ENCODE peak calls at places on chromosomes 11 and 22, in six cellular contexts. L is sigmoid colon, D is K562, M is Panc1, R is GM23338, H is endothelial cell of umbilical vein. C is an unnamed sample.

GRCh38 chr22:19325296-19325950 is 33.9 kb upstream of the CLTCL1 start:
- DNase-seq in M (no peak), L (no peak), H (no peak), R (no peak), D (no peak), C (no peak)

GRCh38 chr11:33659370-33660139 is 41.1 kb downstream of the C11orf91 start:
- DNase-seq in L (no peak), M (no peak), H (no peak), R (no peak), D (no peak), C (peak)

GRCh38 chr11:23944939-23945338 is 551.9 kb upstream of the LUZP2 start:
- DNase-seq in D (no peak), H (no peak), R (no peak), L (no peak), M (no peak), C (no peak)

GRCh38 chr22:49599039-49599438 is 228.6 kb downstream of the BRD1 start:
- DNase-seq in D (no peak), L (peak), R (no peak), H (no peak), M (no peak), C (no peak)

GRCh38 chr22:23271597-23271908 is 91.2 kb downstream of the BCR start:
- DNase-seq in H (no peak), M (no peak), R (no peak), D (peak), L (no peak), C (no peak)

GRCh38 chr22:16800358-16800757 is 24.9 kb downstream of the XKR3 start:
- DNase-seq in D (no peak), H (no peak), M (no peak), R (no peak), L (no peak), C (no peak)

GRCh38 chr11:75350743-75351540 is 519 bp downstream of the ARRB1 start:
- DNase-seq in L (peak), H (peak), M (no peak), R (peak), D (peak), C (no peak)

GRCh38 chr22:28541137-28541536 is 138.5 kb downstream of the TTC28 start:
- DNase-seq in M (no peak), L (no peak), R (peak), H (no peak), D (no peak), C (no peak)

GRCh38 chr11:26201411-26201810 is 130.5 kb upstream of the ANO3 start:
- DNase-seq in M (no peak), D (no peak), H (no peak), L (no peak), R (no peak), C (no peak)

GRCh38 chr22:19467912-19468311 is 11.1 kb downstream of the UFD1 start:
- DNase-seq in H (no peak), L (no peak), D (no peak), R (no peak), M (no peak), C (no peak)

GRCh38 chr22:46596819-46597218 is 23.4 kb upstream of the GRAMD4 start:
- DNase-seq in R (peak), H (no peak), M (no peak), D (no peak), L (no peak), C (no peak)

GRCh38 chr11:44627911-44628729 is 62.7 kb downstream of the CD82 start:
- DNase-seq in D (no peak), R (no peak), M (no peak), L (peak), H (peak), C (peak)
- TF ChIP-seq POLR2AphosphoS5 in D (no peak), R (no peak), M (no peak), L (peak), H (no peak), C (no peak)

GRCh38 chr22:37057226-37057625 is 5.7 kb downstream of the KCTD17 start:
- DNase-seq in D (no peak), H (no peak), R (no peak), M (no peak), L (no peak), C (no peak)
- TF ChIP-seq CTCF in D (no peak), H (no peak), R (no peak), M (no peak), L (no peak), C (no peak)

GRCh38 chr22:37021710-37022482 is 2.4 kb downstream of the MPST start:
- DNase-seq in D (peak), L (no peak), H (peak), M (peak), R (peak), C (no peak)
- H3K27ac ChIP-seq in D (no peak), L (no peak), H (no peak), M (no peak), R (no peak), C (no peak)

GRCh38 chr22:17806437-17806836 is 32.2 kb upstream of the BID start:
- DNase-seq in M (no peak), L (no peak), D (no peak), R (no peak), H (no peak), C (no peak)

GRCh38 chr22:17808688-17809403 is 34.6 kb upstream of the BID start:
- DNase-seq in H (no peak), R (no peak), D (no peak), L (no peak), M (no peak), C (no peak)

GRCh38 chr22:17807086-17807485 is 32.8 kb upstream of the BID start:
- DNase-seq in H (no peak), M (no peak), D (no peak), R (no peak), L (no peak), C (no peak)

GRCh38 chr22:17810570-17811116 is 36.4 kb upstream of the BID start:
- DNase-seq in M (no peak), R (no peak), H (no peak), L (no peak), D (no peak), C (no peak)

DNA sequence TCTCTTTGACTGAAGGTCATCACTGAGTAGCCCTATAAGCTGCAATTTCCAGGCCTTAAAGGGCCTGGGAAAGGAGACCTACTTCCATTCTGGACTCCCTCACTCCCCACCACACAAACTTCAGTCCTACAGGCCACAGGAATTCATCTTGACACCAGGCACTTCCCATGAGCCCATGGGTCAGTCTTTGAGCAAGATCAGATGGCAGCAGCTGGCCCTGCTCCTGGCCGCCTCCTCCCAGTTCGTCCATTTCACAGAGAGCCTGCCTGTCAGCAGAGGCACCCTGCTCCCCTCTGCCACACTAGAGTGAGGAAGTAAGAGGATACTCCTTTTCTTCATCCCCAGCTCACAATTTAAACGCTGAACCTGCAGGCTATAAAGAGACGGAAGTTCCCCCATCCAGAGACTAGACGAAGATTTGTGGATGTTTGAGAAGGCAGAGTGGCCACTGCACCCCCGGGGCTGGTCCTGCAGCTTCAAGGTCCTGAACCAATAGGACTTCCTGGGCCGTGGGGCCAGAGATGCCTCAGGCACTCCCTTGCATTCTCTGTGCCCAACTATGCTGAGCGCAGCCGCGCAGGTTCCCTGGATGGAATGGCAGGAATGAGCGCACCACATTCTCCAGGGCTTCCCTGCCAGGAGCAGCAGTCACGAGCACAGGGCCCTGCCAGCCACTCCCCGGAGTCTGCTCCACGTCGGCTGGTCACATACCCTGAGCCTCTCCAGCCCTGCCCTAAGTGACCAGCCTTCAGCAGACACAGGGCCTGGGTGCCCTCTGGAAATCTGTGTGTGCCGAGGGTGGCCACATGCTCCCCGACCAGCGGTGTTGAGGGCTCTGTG is 33.5 kb upstream of the BID start:
- DNase-seq in M (no peak), D (no peak), L (no peak), R (no peak), H (no peak), C (no peak)
- TF ChIP-seq POLR2AphosphoS5 in M (no peak), D (no peak), L (no peak), R (no peak), H (no peak), C (no peak)

GRCh38 chr11:1812274-1812673 is 22.5 kb upstream of the SYT8 start:
- DNase-seq in M (no peak), L (no peak), H (no peak), D (no peak), R (no peak), C (no peak)
- TF ChIP-seq CTCF in M (no peak), L (no peak), H (no peak), D (no peak), R (no peak), C (no peak)

GRCh38 chr11:112318661-112319060 is 58.0 kb upstream of the PLET1 start:
- DNase-seq in H (no peak), L (no peak), R (no peak), M (no peak), D (no peak), C (no peak)

GRCh38 chr11:112322173-112322813 is 61.6 kb upstream of the PLET1 start:
- DNase-seq in L (no peak), M (no peak), D (no peak), H (no peak), R (no peak), C (peak)

GRCh38 chr11:112321521-112322172 is 61.0 kb upstream of the PLET1 start:
- DNase-seq in R (peak), M (no peak), L (no peak), H (no peak), D (no peak), C (no peak)

GRCh38 chr11:112318193-112318592 is 57.5 kb upstream of the PLET1 start:
- DNase-seq in D (peak), L (no peak), R (no peak), H (peak), M (no peak), C (no peak)

GRCh38 chr11:112320668-112321067 is 60.0 kb upstream of the PLET1 start:
- DNase-seq in R (no peak), L (peak), M (no peak), D (peak), H (peak), C (peak)
- H3K27ac ChIP-seq in R (no peak), L (no peak), M (no peak), D (no peak), H (no peak), C (no peak)

GRCh38 chr11:65126624-65127274 is 4.6 kb downstream of the MRPL49 start:
- DNase-seq in L (peak), D (no peak), R (no peak), H (no peak), M (no peak), C (no peak)
- TF ChIP-seq POLR2AphosphoS5 in L (no peak), D (no peak), R (no peak), H (peak), M (no peak), C (no peak)

DNA sequence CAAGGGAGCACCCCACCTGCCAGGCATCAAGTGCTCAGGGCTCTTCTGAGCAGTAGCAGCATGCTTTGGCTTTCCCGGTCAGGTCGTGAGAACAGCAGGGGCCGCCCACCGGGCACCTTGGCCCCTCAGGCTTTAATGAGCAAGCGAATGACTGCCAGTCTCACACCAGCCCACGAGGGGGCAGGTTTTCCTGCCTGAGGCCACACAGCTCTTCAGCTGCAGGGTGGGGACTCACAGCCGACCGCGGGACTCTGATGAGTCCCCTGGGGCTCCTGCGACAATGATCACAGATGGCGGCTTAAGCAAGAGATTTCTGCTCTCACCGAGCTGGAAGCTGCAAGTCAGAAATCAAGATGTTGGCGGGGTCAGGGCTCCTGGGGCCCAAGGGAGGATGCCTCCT is 14.3 kb upstream of the FGF19 start:
- DNase-seq in R (peak), D (peak), H (peak), L (no peak), M (no peak), C (no peak)
- TF ChIP-seq CTCF in R (peak), D (peak), H (peak), L (no peak), M (peak), C (no peak)

GRCh38 chr22:20511578-20512259 is 4.3 kb downstream of the MED15 start:
- DNase-seq in L (no peak), R (no peak), M (no peak), H (no peak), D (no peak), C (no peak)

GRCh38 chr22:20516399-20516798 is 9.0 kb downstream of the MED15 start:
- DNase-seq in H (no peak), M (no peak), R (no peak), D (no peak), L (no peak), C (no peak)

GRCh38 chr22:20517422-20517821 is 10.0 kb downstream of the MED15 start:
- DNase-seq in R (no peak), L (no peak), H (peak), D (no peak), M (no peak), C (no peak)

GRCh38 chr22:20517841-20518592 is 10.6 kb downstream of the MED15 start:
- DNase-seq in L (no peak), M (no peak), D (no peak), R (no peak), H (no peak), C (no peak)

DNA sequence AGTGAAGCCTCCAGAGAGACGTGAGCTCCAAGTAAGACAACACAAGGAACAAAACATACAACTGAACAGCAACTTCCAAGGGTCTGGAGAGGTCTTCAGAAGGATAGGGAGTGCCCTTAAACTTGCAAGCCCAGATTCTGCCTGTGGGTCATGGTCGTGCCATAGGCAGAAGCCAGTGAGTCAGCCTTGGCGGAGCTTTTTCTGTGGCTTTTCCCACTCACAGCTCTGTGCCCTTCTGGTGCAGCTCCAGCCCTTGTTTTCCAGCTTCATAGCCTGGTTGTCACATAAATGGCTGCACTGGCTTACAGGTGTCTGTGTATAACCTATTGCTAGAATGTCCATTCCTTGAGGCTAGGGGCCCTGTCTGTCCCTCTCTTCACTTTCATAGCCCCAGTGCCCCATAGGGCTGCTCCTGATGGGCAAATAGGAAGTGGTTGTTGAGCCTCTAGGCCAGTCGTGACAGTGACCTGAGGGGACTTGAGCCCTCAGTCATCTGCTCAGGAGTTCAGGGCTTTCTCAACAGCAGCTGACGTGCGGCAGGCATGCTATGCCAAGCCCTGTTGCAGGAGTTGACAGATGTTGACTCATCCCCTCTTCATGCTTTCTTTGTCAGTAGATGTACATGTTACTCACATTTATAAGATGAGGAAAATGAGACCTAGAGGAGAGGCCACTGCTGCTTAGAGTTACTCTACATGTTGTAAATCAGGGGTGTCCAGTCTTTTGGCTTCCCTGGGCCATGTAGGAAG is 7.4 kb downstream of the MED15 start:
- DNase-seq in D (no peak), M (no peak), R (no peak), H (no peak), L (no peak), C (no peak)
- H3K27ac ChIP-seq in D (no peak), M (no peak), R (no peak), H (no peak), L (no peak), C (peak)

DNA sequence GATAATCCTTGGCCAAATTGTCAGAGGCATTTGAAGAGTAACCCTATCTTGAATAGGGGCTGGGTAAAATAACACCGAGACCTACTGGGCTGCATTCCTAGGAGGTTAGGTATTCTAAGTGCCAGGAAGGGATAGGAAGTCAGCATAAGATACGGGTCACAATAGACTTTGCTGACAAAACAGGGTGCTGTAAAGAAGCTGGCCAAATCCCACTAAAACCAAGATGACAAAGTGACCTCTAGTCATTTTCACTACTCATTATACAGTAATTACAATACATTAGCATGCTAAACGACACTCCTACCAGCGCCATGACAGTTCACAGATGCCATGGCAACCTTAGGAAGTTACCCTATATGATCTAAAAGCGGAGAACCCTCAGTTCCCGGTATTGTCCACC is 964 bp upstream of the REXO2 start:
- DNase-seq in L (no peak), M (no peak), H (peak), D (no peak), R (peak), C (no peak)
- TF ChIP-seq POLR2AphosphoS5 in L (no peak), M (no peak), H (no peak), D (no peak), R (no peak), C (no peak)

C was measured in vagina.